ENCODE peak calls at places on chromosomes 12 and 14, in five cellular contexts. One of them, this sample, is unnamed.

GRCh38 chr14:100654814-100655795 is 67.9 kb upstream of the BEGAIN start:
- DNase-seq in A549: peak
- DNase-seq in pancreas: peak
- DNase-seq in stimulated activated CD4-positive, alpha-beta T cell treated with anti-CD3 and anti-CD28 coated beads, Interleukin-1b, Interleukin-23, amount 100 ng/mL, for 48 hours: peak
- DNase-seq in EH: no peak
- DNase-seq in this sample: no peak

GRCh38 chr12:122123051-122123760 is 44.6 kb downstream of the MLXIP start:
- DNase-seq in A549: peak
- DNase-seq in pancreas: peak
- DNase-seq in stimulated activated CD4-positive, alpha-beta T cell treated with anti-CD3 and anti-CD28 coated beads, Interleukin-1b, Interleukin-23, amount 100 ng/mL, for 48 hours: peak
- DNase-seq in EH: peak
- DNase-seq in this sample: peak

GRCh38 chr14:28754209-28754985 is 12.2 kb upstream of the FOXG1 start:
- DNase-seq in A549: peak
- DNase-seq in pancreas: no peak
- DNase-seq in stimulated activated CD4-positive, alpha-beta T cell treated with anti-CD3 and anti-CD28 coated beads, Interleukin-1b, Interleukin-23, amount 100 ng/mL, for 48 hours: no peak
- DNase-seq in EH: peak
- DNase-seq in this sample: no peak

GRCh38 chr12:113802000-113802749 is 163.9 kb downstream of the RBM19 start:
- DNase-seq in A549: no peak
- DNase-seq in pancreas: no peak
- DNase-seq in stimulated activated CD4-positive, alpha-beta T cell treated with anti-CD3 and anti-CD28 coated beads, Interleukin-1b, Interleukin-23, amount 100 ng/mL, for 48 hours: no peak
- DNase-seq in EH: no peak
- DNase-seq in this sample: no peak

GRCh38 chr12:128586630-128587029 is 237.1 kb downstream of the SLC15A4 start:
- DNase-seq in A549: no peak
- DNase-seq in pancreas: no peak
- DNase-seq in stimulated activated CD4-positive, alpha-beta T cell treated with anti-CD3 and anti-CD28 coated beads, Interleukin-1b, Interleukin-23, amount 100 ng/mL, for 48 hours: no peak
- DNase-seq in EH: no peak
- DNase-seq in this sample: no peak

GRCh38 chr12:108519558-108519957 is 4.5 kb downstream of the FICD start:
- DNase-seq in A549: peak
- DNase-seq in pancreas: no peak
- DNase-seq in stimulated activated CD4-positive, alpha-beta T cell treated with anti-CD3 and anti-CD28 coated beads, Interleukin-1b, Interleukin-23, amount 100 ng/mL, for 48 hours: no peak
- DNase-seq in EH: no peak
- DNase-seq in this sample: no peak

GRCh38 chr12:28191018-28191595 is 851 bp downstream of the CCDC91 start:
- DNase-seq in A549: no peak
- DNase-seq in pancreas: no peak
- DNase-seq in stimulated activated CD4-positive, alpha-beta T cell treated with anti-CD3 and anti-CD28 coated beads, Interleukin-1b, Interleukin-23, amount 100 ng/mL, for 48 hours: peak
- DNase-seq in EH: peak
- DNase-seq in this sample: peak

GRCh38 chr14:73462078-73462715 is 3.9 kb upstream of the NUMB start:
- DNase-seq in A549: peak
- DNase-seq in pancreas: peak
- DNase-seq in stimulated activated CD4-positive, alpha-beta T cell treated with anti-CD3 and anti-CD28 coated beads, Interleukin-1b, Interleukin-23, amount 100 ng/mL, for 48 hours: no peak
- DNase-seq in EH: peak
- DNase-seq in this sample: no peak

GRCh38 chr14:97408937-97409860 is 612.0 kb downstream of the VRK1 start:
- DNase-seq in A549: no peak
- DNase-seq in pancreas: no peak
- DNase-seq in stimulated activated CD4-positive, alpha-beta T cell treated with anti-CD3 and anti-CD28 coated beads, Interleukin-1b, Interleukin-23, amount 100 ng/mL, for 48 hours: peak
- DNase-seq in EH: no peak
- DNase-seq in this sample: no peak

GRCh38 chr14:35975814-35976213 is 149.7 kb downstream of the BRMS1L start:
- DNase-seq in A549: no peak
- DNase-seq in pancreas: no peak
- DNase-seq in stimulated activated CD4-positive, alpha-beta T cell treated with anti-CD3 and anti-CD28 coated beads, Interleukin-1b, Interleukin-23, amount 100 ng/mL, for 48 hours: no peak
- DNase-seq in EH: no peak
- DNase-seq in this sample: no peak

GRCh38 chr12:10191865-10192264 is 13.0 kb downstream of the TMEM52B start:
- DNase-seq in A549: no peak
- DNase-seq in pancreas: no peak
- DNase-seq in stimulated activated CD4-positive, alpha-beta T cell treated with anti-CD3 and anti-CD28 coated beads, Interleukin-1b, Interleukin-23, amount 100 ng/mL, for 48 hours: no peak
- DNase-seq in EH: peak
- DNase-seq in this sample: no peak

GRCh38 chr12:25072901-25073645 is 121.9 kb downstream of the DNAI7 start:
- DNase-seq in A549: no peak
- DNase-seq in pancreas: no peak
- DNase-seq in stimulated activated CD4-positive, alpha-beta T cell treated with anti-CD3 and anti-CD28 coated beads, Interleukin-1b, Interleukin-23, amount 100 ng/mL, for 48 hours: no peak
- DNase-seq in EH: no peak
- DNase-seq in this sample: no peak

GRCh38 chr14:104595911-104596450 is 8.6 kb downstream of the TMEM179 start:
- DNase-seq in A549: no peak
- DNase-seq in pancreas: no peak
- DNase-seq in stimulated activated CD4-positive, alpha-beta T cell treated with anti-CD3 and anti-CD28 coated beads, Interleukin-1b, Interleukin-23, amount 100 ng/mL, for 48 hours: no peak
- DNase-seq in EH: no peak
- DNase-seq in this sample: no peak

GRCh38 chr12:48029811-48030650 is 25.8 kb upstream of the COL2A1 start:
- DNase-seq in A549: no peak
- DNase-seq in pancreas: no peak
- DNase-seq in stimulated activated CD4-positive, alpha-beta T cell treated with anti-CD3 and anti-CD28 coated beads, Interleukin-1b, Interleukin-23, amount 100 ng/mL, for 48 hours: no peak
- DNase-seq in EH: no peak
- DNase-seq in this sample: no peak

GRCh38 chr14:99529899-99530298 is 48.7 kb downstream of the CCNK start:
- DNase-seq in A549: no peak
- DNase-seq in pancreas: no peak
- DNase-seq in stimulated activated CD4-positive, alpha-beta T cell treated with anti-CD3 and anti-CD28 coated beads, Interleukin-1b, Interleukin-23, amount 100 ng/mL, for 48 hours: no peak
- DNase-seq in EH: peak
- DNase-seq in this sample: no peak

GRCh38 chr12:84660139-84660538 is 252.5 kb downstream of the SLC6A15 start:
- DNase-seq in A549: no peak
- DNase-seq in pancreas: no peak
- DNase-seq in stimulated activated CD4-positive, alpha-beta T cell treated with anti-CD3 and anti-CD28 coated beads, Interleukin-1b, Interleukin-23, amount 100 ng/mL, for 48 hours: no peak
- DNase-seq in EH: no peak
- DNase-seq in this sample: no peak

GRCh38 chr12:28851781-28852180 is 297.3 kb upstream of the FAR2 start:
- DNase-seq in A549: no peak
- DNase-seq in pancreas: no peak
- DNase-seq in stimulated activated CD4-positive, alpha-beta T cell treated with anti-CD3 and anti-CD28 coated beads, Interleukin-1b, Interleukin-23, amount 100 ng/mL, for 48 hours: no peak
- DNase-seq in EH: no peak
- DNase-seq in this sample: no peak

GRCh38 chr12:2643736-2644135 is 151.0 kb upstream of the FKBP4 start:
- DNase-seq in A549: no peak
- DNase-seq in pancreas: no peak
- DNase-seq in stimulated activated CD4-positive, alpha-beta T cell treated with anti-CD3 and anti-CD28 coated beads, Interleukin-1b, Interleukin-23, amount 100 ng/mL, for 48 hours: no peak
- DNase-seq in EH: no peak
- DNase-seq in this sample: no peak

GRCh38 chr14:81418057-81418790 is 18.1 kb upstream of the STON2 start:
- DNase-seq in A549: no peak
- DNase-seq in pancreas: no peak
- DNase-seq in stimulated activated CD4-positive, alpha-beta T cell treated with anti-CD3 and anti-CD28 coated beads, Interleukin-1b, Interleukin-23, amount 100 ng/mL, for 48 hours: no peak
- DNase-seq in EH: no peak
- DNase-seq in this sample: no peak

GRCh38 chr12:92466391-92467305 is 236.1 kb upstream of the PLEKHG7 start:
- DNase-seq in A549: no peak
- DNase-seq in pancreas: no peak
- DNase-seq in stimulated activated CD4-positive, alpha-beta T cell treated with anti-CD3 and anti-CD28 coated beads, Interleukin-1b, Interleukin-23, amount 100 ng/mL, for 48 hours: no peak
- DNase-seq in EH: no peak
- DNase-seq in this sample: no peak

GRCh38 chr12:71648537-71648936 is 15.1 kb downstream of the ZFC3H1 start:
- DNase-seq in A549: no peak
- DNase-seq in pancreas: no peak
- DNase-seq in stimulated activated CD4-positive, alpha-beta T cell treated with anti-CD3 and anti-CD28 coated beads, Interleukin-1b, Interleukin-23, amount 100 ng/mL, for 48 hours: no peak
- DNase-seq in EH: no peak
- DNase-seq in this sample: no peak

GRCh38 chr14:103502877-103503276 is 19.8 kb downstream of the CKB start:
- DNase-seq in A549: no peak
- DNase-seq in pancreas: no peak
- DNase-seq in stimulated activated CD4-positive, alpha-beta T cell treated with anti-CD3 and anti-CD28 coated beads, Interleukin-1b, Interleukin-23, amount 100 ng/mL, for 48 hours: no peak
- DNase-seq in EH: no peak
- DNase-seq in this sample: no peak

GRCh38 chr12:117900561-117900960 is 68.2 kb downstream of the KSR2 start:
- DNase-seq in A549: peak
- DNase-seq in pancreas: no peak
- DNase-seq in stimulated activated CD4-positive, alpha-beta T cell treated with anti-CD3 and anti-CD28 coated beads, Interleukin-1b, Interleukin-23, amount 100 ng/mL, for 48 hours: no peak
- DNase-seq in EH: peak
- DNase-seq in this sample: peak

GRCh38 chr12:120350576-120351350 is 18.2 kb downstream of the MSI1 start:
- DNase-seq in A549: no peak
- DNase-seq in pancreas: peak
- DNase-seq in stimulated activated CD4-positive, alpha-beta T cell treated with anti-CD3 and anti-CD28 coated beads, Interleukin-1b, Interleukin-23, amount 100 ng/mL, for 48 hours: no peak
- DNase-seq in EH: no peak
- DNase-seq in this sample: no peak

GRCh38 chr12:52798671-52799497 is 3.0 kb upstream of the KRT3 start:
- DNase-seq in A549: peak
- DNase-seq in pancreas: no peak
- DNase-seq in stimulated activated CD4-positive, alpha-beta T cell treated with anti-CD3 and anti-CD28 coated beads, Interleukin-1b, Interleukin-23, amount 100 ng/mL, for 48 hours: no peak
- DNase-seq in EH: peak
- DNase-seq in this sample: peak

GRCh38 chr12:71752887-71753286 is 1.8 kb upstream of the RAB21 start:
- DNase-seq in A549: no peak
- DNase-seq in pancreas: no peak
- DNase-seq in stimulated activated CD4-positive, alpha-beta T cell treated with anti-CD3 and anti-CD28 coated beads, Interleukin-1b, Interleukin-23, amount 100 ng/mL, for 48 hours: no peak
- DNase-seq in EH: no peak
- DNase-seq in this sample: no peak

GRCh38 chr12:24880732-24881131 is 68.2 kb downstream of the BCAT1 start:
- DNase-seq in A549: no peak
- DNase-seq in pancreas: peak
- DNase-seq in stimulated activated CD4-positive, alpha-beta T cell treated with anti-CD3 and anti-CD28 coated beads, Interleukin-1b, Interleukin-23, amount 100 ng/mL, for 48 hours: no peak
- DNase-seq in EH: no peak
- DNase-seq in this sample: no peak

GRCh38 chr12:113097716-113098427 is 37.7 kb downstream of the RASAL1 start:
- DNase-seq in A549: no peak
- DNase-seq in pancreas: peak
- DNase-seq in stimulated activated CD4-positive, alpha-beta T cell treated with anti-CD3 and anti-CD28 coated beads, Interleukin-1b, Interleukin-23, amount 100 ng/mL, for 48 hours: no peak
- DNase-seq in EH: peak
- DNase-seq in this sample: no peak

GRCh38 chr12:122421815-122422737 is at the start of gene CLIP1:
- DNase-seq in A549: peak
- DNase-seq in pancreas: peak
- DNase-seq in stimulated activated CD4-positive, alpha-beta T cell treated with anti-CD3 and anti-CD28 coated beads, Interleukin-1b, Interleukin-23, amount 100 ng/mL, for 48 hours: peak
- DNase-seq in EH: peak
- DNase-seq in this sample: peak

GRCh38 chr12:89901906-89902648 is 193.4 kb upstream of the ATP2B1 start:
- DNase-seq in A549: no peak
- DNase-seq in pancreas: no peak
- DNase-seq in stimulated activated CD4-positive, alpha-beta T cell treated with anti-CD3 and anti-CD28 coated beads, Interleukin-1b, Interleukin-23, amount 100 ng/mL, for 48 hours: no peak
- DNase-seq in EH: no peak
- DNase-seq in this sample: no peak

GRCh38 chr12:49565119-49565955 is 2.6 kb downstream of the MCRS1 start:
- DNase-seq in A549: no peak
- DNase-seq in pancreas: no peak
- DNase-seq in stimulated activated CD4-positive, alpha-beta T cell treated with anti-CD3 and anti-CD28 coated beads, Interleukin-1b, Interleukin-23, amount 100 ng/mL, for 48 hours: no peak
- DNase-seq in EH: no peak
- DNase-seq in this sample: no peak

GRCh38 chr14:69263364-69263763 is 3.4 kb downstream of the GALNT16 start:
- DNase-seq in A549: no peak
- DNase-seq in pancreas: no peak
- DNase-seq in stimulated activated CD4-positive, alpha-beta T cell treated with anti-CD3 and anti-CD28 coated beads, Interleukin-1b, Interleukin-23, amount 100 ng/mL, for 48 hours: no peak
- DNase-seq in EH: peak
- DNase-seq in this sample: peak

GRCh38 chr12:110100315-110100970 is 23.7 kb upstream of the IFT81 start:
- DNase-seq in A549: peak
- DNase-seq in pancreas: peak
- DNase-seq in stimulated activated CD4-positive, alpha-beta T cell treated with anti-CD3 and anti-CD28 coated beads, Interleukin-1b, Interleukin-23, amount 100 ng/mL, for 48 hours: peak
- DNase-seq in EH: peak
- DNase-seq in this sample: no peak